ENCODE peak calls at places on chromosomes 3 and 15, in five cellular contexts. M is iPS DF 6.9; P is effector CD4-positive, alpha-beta T cell; Q is neural progenitor cell; L is fibroblast of pulmonary artery. R is an unnamed sample.

GRCh38 chr15:33068531-33068990 is 126.0 kb downstream of the FMN1 start:
- DNase-seq in P (no peak), M (no peak), L (no peak), Q (peak; percentile 26), R (peak; percentile 22)

GRCh38 chr3:48194446-48195071 is 6.3 kb upstream of the CDC25A start:
- DNase-seq in M (peak; percentile 71), L (peak; percentile 73), Q (peak; percentile 80), P (no peak), R (peak; percentile 67)

GRCh38 chr3:24096695-24097290 is 151.7 kb downstream of the NR1D2 start:
- DNase-seq in L (no peak), P (no peak), M (no peak), Q (no peak), R (no peak)

GRCh38 chr3:43055806-43056770 is 49.8 kb downstream of the POMGNT2 start:
- DNase-seq in L (no peak), P (no peak), Q (no peak), M (no peak), R (no peak)

GRCh38 chr3:13189639-13190375 is 116.6 kb upstream of the IQSEC1 start:
- DNase-seq in L (peak; percentile 20), M (no peak), Q (no peak), P (no peak), R (no peak)

GRCh38 chr3:193030276-193030675 is 112.6 kb upstream of the MB21D2 start:
- DNase-seq in L (peak; percentile 50), Q (no peak), P (no peak), M (no peak), R (no peak)

GRCh38 chr3:17894434-17895060 is 152.1 kb upstream of the TBC1D5 start:
- DNase-seq in L (peak; percentile 75), P (no peak), M (peak; percentile 47), Q (peak; percentile 77), R (no peak)

GRCh38 chr15:71189723-71190122 is 74.5 kb downstream of the THSD4 start:
- DNase-seq in L (no peak), M (no peak), Q (no peak), P (no peak), R (no peak)

GRCh38 chr3:156674046-156674910 is at the start of gene TIPARP:
- DNase-seq in Q (peak; percentile 98), M (peak; percentile 67), P (peak; percentile 98), L (peak; percentile 98), R (peak; percentile 100)

GRCh38 chr3:157872902-157873301 is 233.3 kb downstream of the SHOX2 start:
- DNase-seq in M (no peak), P (no peak), L (no peak), Q (no peak), R (no peak)

GRCh38 chr15:68363353-68363752 is 68.6 kb downstream of the ITGA11 start:
- DNase-seq in Q (no peak), P (no peak), M (no peak), L (no peak), R (no peak)

GRCh38 chr15:27639595-27639994 is 459.5 kb downstream of the OCA2 start:
- DNase-seq in M (no peak), Q (no peak), P (no peak), L (no peak), R (no peak)

R was measured in retina.